ENCODE peak calls at places on chromosome 17, in ten cellular contexts. G is activated effector memory CD4-positive, alpha-beta T cell treated with Interleukin-2 at 50 U/mL for 16 hours; U is ureter; T is Peyer's patch; O is CD4-positive, alpha-beta T cell; S is fibroblast of the aortic adventitia; K is A172; Z is suprapubic skin; N is GDM1; P is T-helper 2 cell. Q is an unnamed sample.

GRCh38 chr17:1559047-1559742 is 3.4 kb downstream of the PITPNA start:
- DNase-seq in G (no peak), U (no peak), T (no peak), O (no peak), S (no peak), K (no peak), Z (no peak), N (no peak), P (no peak), Q (no peak)

GRCh38 chr17:8304181-8304910 is 5.7 kb upstream of the ARHGEF15 start:
- DNase-seq in G (no peak), U (no peak), T (no peak), O (no peak), S (no peak), K (no peak), Z (no peak), N (no peak), P (no peak), Q (no peak)

GRCh38 chr17:49496183-49496865 is 1.2 kb downstream of the NGFR start:
- DNase-seq in G (peak; percentile 68), U (peak; percentile 73), T (peak; percentile 92), O (peak; percentile 78), S (peak; percentile 37), K (no peak), Z (peak; percentile 81), N (peak; percentile 61), P (peak; percentile 79), Q (no peak)

GRCh38 chr17:12256380-12256995 is 235.8 kb downstream of the MAP2K4 start:
- DNase-seq in G (no peak), U (no peak), T (peak; percentile 52), O (no peak), S (peak; percentile 67), K (peak; percentile 46), Z (no peak), N (no peak), P (no peak), Q (peak; percentile 43)

GRCh38 chr17:60107526-60108257 is 29.0 kb upstream of the HEATR6 start:
- DNase-seq in G (no peak), U (no peak), T (no peak), O (no peak), S (peak; percentile 70), K (no peak), Z (no peak), N (no peak), P (no peak), Q (no peak)

GRCh38 chr17:31508310-31509094 is 117.0 kb downstream of the RAB11FIP4 start:
- DNase-seq in G (peak; percentile 62), U (no peak), T (peak; percentile 73), O (peak; percentile 57), S (no peak), K (no peak), Z (no peak), N (peak; percentile 30), P (no peak), Q (no peak)

GRCh38 chr17:42456223-42457106 is 2.2 kb upstream of the ATP6V0A1 start:
- DNase-seq in G (no peak), U (no peak), T (no peak), O (no peak), S (peak; percentile 89), K (peak; percentile 75), Z (no peak), N (peak; percentile 70), P (no peak), Q (no peak)

GRCh38 chr17:67059372-67059771 is 15.0 kb downstream of the CACNG1 start:
- DNase-seq in G (no peak), U (peak; percentile 35), T (no peak), O (no peak), S (peak; percentile 36), K (no peak), Z (no peak), N (no peak), P (no peak), Q (no peak)

GRCh38 chr17:29572691-29573557 is 4.4 kb downstream of the TP53I13 start:
- DNase-seq in G (peak; percentile 21), U (peak; percentile 52), T (peak; percentile 81), O (peak; percentile 33), S (peak; percentile 47), K (no peak), Z (peak; percentile 70), N (no peak), P (no peak), Q (no peak)